ENCODE peak calls at places on chromosomes 11 and 22, in eight cellular contexts. A is stimulated activated CD4-positive, alpha-beta T cell treated with anti-CD3 and anti-CD28 coated beads, Interleukin-2, amount 100 ng/mL, for 48 hours; E is NCI-H345; N is kidney glomerular epithelial cell; H is mesendoderm; X is kidney epithelial cell; L is NCI-H1694; Q is AG08395. Y is an unnamed sample.
A peak's percentile ranks its signal among the peaks of the same experiment; 100 is the strongest.

GRCh38 chr11:1653541-1654387 is 24.2 kb downstream of the KRTAP5-5 start:
- DNase-seq in A (no peak), E (no peak), N (no peak), H (no peak), X (no peak), L (no peak), Q (no peak), Y (no peak)

GRCh38 chr11:96607890-96608558 is 218.2 kb downstream of the JRKL start:
- DNase-seq in A (no peak), E (no peak), N (peak; percentile 15), H (peak; percentile 78), X (no peak), L (no peak), Q (no peak), Y (no peak)

GRCh38 chr22:36998620-36999351 is 20.5 kb downstream of the TST start:
- DNase-seq in A (no peak), E (no peak), N (no peak), H (peak; percentile 65), X (no peak), L (no peak), Q (no peak), Y (no peak)

GRCh38 chr22:42743501-42743991 is 22.9 kb upstream of the A4GALT start:
- DNase-seq in A (no peak), E (no peak), N (no peak), H (no peak), X (no peak), L (no peak), Q (peak; percentile 95), Y (no peak)

GRCh38 chr22:40627612-40628011 is 8.9 kb downstream of the MRTFA start:
- DNase-seq in A (no peak), E (no peak), N (no peak), H (no peak), X (no peak), L (no peak), Q (no peak), Y (no peak)

GRCh38 chr22:45290410-45290936 is 5.7 kb downstream of the UPK3A start:
- DNase-seq in A (no peak), E (peak; percentile 38), N (peak; percentile 11), H (peak; percentile 65), X (no peak), L (no peak), Q (peak; percentile 78), Y (no peak)

GRCh38 chr11:26348776-26349175 is 16.8 kb downstream of the ANO3 start:
- DNase-seq in A (no peak), E (no peak), N (no peak), H (no peak), X (no peak), L (no peak), Q (no peak), Y (no peak)

GRCh38 chr11:61148016-61148640 is 13.1 kb downstream of the VPS37C start:
- DNase-seq in A (no peak), E (peak; percentile 24), N (no peak), H (no peak), X (no peak), L (no peak), Q (no peak), Y (no peak)

GRCh38 chr11:66904981-66905521 is 48.2 kb downstream of the LRFN4 start:
- DNase-seq in A (no peak), E (no peak), N (no peak), H (no peak), X (no peak), L (no peak), Q (no peak), Y (no peak)

GRCh38 chr22:30253205-30253852 is 6.8 kb upstream of the LIF start:
- DNase-seq in A (no peak), E (no peak), N (no peak), H (no peak), X (peak; percentile 56), L (peak; percentile 67), Q (peak; percentile 26), Y (no peak)